ENCODE peak calls at places on chromosomes 1 and 21, in six cellular contexts. A is left ventricle myocardium inferior, T is substantia nigra, R is ascending aorta, C is left lung, M is A549. V is an unnamed sample.

GRCh38 chr1:190259424-190259823 is 218.2 kb downstream of the BRINP3 start:
- DNase-seq in T (no peak), C (no peak), R (no peak), M (no peak), A (no peak), V (no peak)

GRCh38 chr1:242197907-242198306 is 199.0 kb upstream of the MAP1LC3C start:
- DNase-seq in M (no peak), A (no peak), T (no peak), C (no peak), R (no peak), V (no peak)

GRCh38 chr21:35664683-35665082 is 395.6 kb downstream of the SETD4 start:
- DNase-seq in M (no peak), A (no peak), T (no peak), R (no peak), C (no peak), V (no peak)

GRCh38 chr1:195794225-195794624 is 814.0 kb downstream of the KCNT2 start:
- DNase-seq in A (no peak), C (no peak), T (no peak), M (no peak), R (no peak), V (no peak)

GRCh38 chr1:38134294-38134755 is 87.7 kb upstream of the POU3F1 start:
- DNase-seq in T (no peak), A (no peak), R (no peak), M (no peak), C (no peak), V (no peak)

GRCh38 chr1:80994934-80995333 is 805.8 kb upstream of the ADGRL2 start:
- DNase-seq in A (no peak), C (no peak), M (no peak), R (no peak), T (no peak), V (no peak)

GRCh38 chr1:117824612-117825011 is 104.8 kb downstream of the GDAP2 start:
- DNase-seq in A (no peak), T (no peak), C (no peak), M (no peak), R (no peak), V (no peak)

GRCh38 chr1:35080171-35080854 is 1.1 kb downstream of the ZMYM1 start:
- DNase-seq in C (no peak), R (no peak), M (no peak), A (no peak), T (no peak), V (no peak)

GRCh38 chr1:158951956-158952355 is 20.6 kb downstream of the PYHIN1 start:
- DNase-seq in M (no peak), R (no peak), T (no peak), C (peak; percentile 20), A (no peak), V (no peak)

GRCh38 chr21:33041981-33042380 is 16.2 kb downstream of the OLIG2 start:
- DNase-seq in M (no peak), T (no peak), R (no peak), C (no peak), A (no peak), V (no peak)

GRCh38 chr21:33036430-33037162 is 10.9 kb downstream of the OLIG2 start:
- DNase-seq in T (no peak), A (peak; percentile 41), C (peak; percentile 88), R (peak; percentile 14), M (no peak), V (no peak)

GRCh38 chr21:33039542-33039941 is 13.8 kb downstream of the OLIG2 start:
- DNase-seq in A (no peak), M (no peak), R (no peak), T (peak; percentile 90), C (no peak), V (no peak)

GRCh38 chr21:33042812-33043211 is 17.1 kb downstream of the OLIG2 start:
- DNase-seq in A (no peak), M (peak; percentile 45), C (no peak), R (no peak), T (no peak), V (no peak)

DNA sequence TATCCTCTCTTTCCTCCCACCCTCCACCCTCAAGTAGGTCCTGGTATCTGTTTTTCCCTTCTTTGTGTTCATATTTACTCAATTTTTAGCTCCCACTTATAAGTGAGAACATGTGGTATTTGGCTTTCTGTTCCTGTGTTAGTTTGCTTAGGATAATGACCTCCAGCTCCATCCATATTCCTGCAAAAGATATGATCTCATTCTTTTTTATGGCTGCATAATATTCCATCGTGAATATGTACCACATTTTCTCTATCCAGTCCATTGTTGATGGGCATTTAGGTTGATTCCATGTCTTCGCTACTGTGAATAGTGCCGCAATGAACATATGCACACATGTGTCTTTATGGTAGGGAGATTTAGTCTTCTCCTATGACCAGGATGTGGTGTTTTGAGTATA is 14.5 kb downstream of the OLIG2 start:
- DNase-seq in T (no peak), A (no peak), M (no peak), R (no peak), C (no peak), V (no peak)
- H3K27ac ChIP-seq in T (peak overlapping the region; percentile 86), A (no peak overlapping the region), M (no peak overlapping the region), R (no peak overlapping the region), C (no peak overlapping the region), V (no peak overlapping the region)

GRCh38 chr1:202081992-202082391 is 40.7 kb upstream of the GPR37L1 start:
- DNase-seq in C (no peak), A (no peak), T (no peak), R (no peak), M (no peak), V (no peak)
- H3K27ac ChIP-seq in C (no peak overlapping the region), A (no peak overlapping the region), T (no peak overlapping the region), R (no peak overlapping the region), M (peak overlapping the region; percentile 49), V (no peak overlapping the region)

DNA sequence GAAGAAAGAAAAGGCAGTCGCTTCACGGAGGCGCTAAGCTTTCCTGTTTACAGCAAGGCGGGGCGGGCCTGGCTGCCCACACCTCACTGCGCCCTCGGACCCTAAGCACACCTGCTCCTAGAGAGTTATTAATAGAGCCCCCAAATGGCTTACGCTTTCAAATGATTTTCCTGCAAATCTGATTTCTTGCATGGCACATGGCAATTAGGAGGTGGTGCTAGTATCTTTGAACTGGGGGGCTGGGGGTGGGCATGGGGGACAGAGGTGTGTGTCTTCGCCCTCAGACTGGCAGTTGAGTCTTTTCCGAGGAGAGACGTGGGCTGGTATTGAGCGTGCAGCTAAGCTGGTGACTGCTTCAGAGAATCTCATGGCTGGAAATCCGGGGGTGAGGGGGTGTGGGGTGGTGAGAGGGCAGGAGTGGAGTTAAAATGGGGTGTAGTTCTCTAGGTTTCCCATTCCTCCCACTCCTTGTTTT is 1.3 kb downstream of the S1PR1 start:
- DNase-seq in T (no peak), C (peak; percentile 70), R (no peak), A (no peak), M (no peak), V (no peak)
- H3K27ac ChIP-seq in T (peak overlapping the region; percentile 39), C (peak overlapping the region; percentile 65), R (no peak overlapping the region), A (peak overlapping the region; percentile 98), M (no peak overlapping the region), V (peak overlapping the region; percentile 88)

DNA sequence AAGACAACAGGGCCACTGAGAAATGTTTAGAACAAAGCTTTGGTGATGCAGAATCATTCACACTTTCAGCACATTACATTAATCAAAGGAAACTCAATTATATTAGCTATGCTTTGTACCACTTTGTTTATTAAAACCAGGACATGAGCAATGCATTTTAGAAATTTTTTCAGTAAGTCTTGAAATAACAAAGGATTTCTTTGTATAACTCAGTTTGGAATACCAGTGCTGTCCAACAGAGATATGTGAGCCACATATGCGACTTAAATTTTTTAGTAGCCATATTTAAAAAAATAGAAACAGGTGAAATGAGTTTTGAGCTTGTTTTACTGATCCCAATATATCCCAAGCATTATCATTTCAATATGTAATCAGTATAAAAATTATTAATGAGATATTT is 18.8 kb upstream of the F3 start:
- DNase-seq in C (no peak), R (no peak), M (no peak), T (no peak), A (no peak), V (no peak)
- H3K27ac ChIP-seq in C (no peak overlapping the region), R (no peak overlapping the region), M (no peak overlapping the region), T (no peak overlapping the region), A (no peak overlapping the region), V (peak overlapping the region; percentile 62)

GRCh38 chr1:40185951-40186864 is 25.0 kb downstream of the RLF start:
- DNase-seq in R (no peak), M (no peak), C (no peak), A (no peak), T (no peak), V (no peak)
- H3K27ac ChIP-seq in R (no peak overlapping the region), M (no peak overlapping the region), C (no peak overlapping the region), A (no peak overlapping the region), T (no peak overlapping the region), V (no peak overlapping the region)

DNA sequence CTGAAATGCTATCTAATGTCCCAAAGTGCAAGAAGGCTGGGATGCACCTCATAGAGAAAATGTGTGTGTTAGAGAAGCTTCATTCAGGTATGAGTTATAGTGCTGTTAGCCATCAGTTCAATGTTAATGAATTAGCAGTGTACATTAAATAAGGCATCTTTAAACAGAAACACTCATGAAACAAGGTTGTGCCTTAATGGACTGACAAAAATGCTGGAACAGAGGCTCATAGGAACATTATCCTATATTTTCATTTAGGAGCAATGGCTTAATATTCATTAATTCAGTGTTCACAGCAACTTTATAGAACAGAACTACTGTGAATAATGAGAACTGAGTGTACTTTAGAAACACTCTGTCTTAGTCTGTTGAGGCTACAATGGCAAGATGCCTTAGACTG is 15.2 kb upstream of the FAM89A start:
- DNase-seq in R (no peak), T (no peak), A (no peak), C (no peak), M (no peak), V (no peak)
- H3K27ac ChIP-seq in R (no peak overlapping the region), T (no peak overlapping the region), A (no peak overlapping the region), C (no peak overlapping the region), M (no peak overlapping the region), V (no peak overlapping the region)